ENCODE peak calls at places on chromosomes 16 and 17, in six cellular contexts. B, Y, J, K, G and F are unnamed samples.

GRCh38 chr17:5562172-5562571 is 22.1 kb downstream of the NLRP1 start:
- DNase-seq in B (no peak), Y (no peak), J (no peak), K (no peak), G (no peak), F (no peak)

GRCh38 chr16:67393111-67393789 is at the start of gene TPPP3:
- DNase-seq in B (no peak), Y (no peak), J (peak; percentile 53), K (peak; percentile 77), G (peak; percentile 18), F (peak; percentile 75)

GRCh38 chr16:82506734-82507133 is 120.0 kb upstream of the CDH13 start:
- DNase-seq in B (no peak), Y (no peak), J (no peak), K (no peak), G (no peak), F (no peak)

GRCh38 chr16:3797904-3798811 is 80.8 kb upstream of the TRAP1 start:
- DNase-seq in B (no peak), Y (no peak), J (no peak), K (no peak), G (no peak), F (no peak)

GRCh38 chr16:49181812-49182211 is 99.8 kb downstream of the CBLN1 start:
- DNase-seq in B (no peak), Y (no peak), J (no peak), K (no peak), G (no peak), F (no peak)

GRCh38 chr17:77865109-77865611 is 93.3 kb upstream of the TNRC6C start:
- DNase-seq in B (no peak), Y (no peak), J (no peak), K (no peak), G (no peak), F (no peak)

GRCh38 chr16:81005644-81006471 is 827 bp downstream of the CMC2 start:
- DNase-seq in B (no peak), Y (no peak), J (no peak), K (no peak), G (no peak), F (peak; percentile 19)

GRCh38 chr16:13083687-13084086 is 182.3 kb downstream of the SHISA9 start:
- DNase-seq in B (no peak), Y (no peak), J (no peak), K (no peak), G (no peak), F (peak; percentile 50)